ENCODE peak calls at places on chromosomes 12 and 14, in four cellular contexts. V, W, P and Y are unnamed samples. For H3K4me1, the result is how much of the 10 kb centered on the place peaks cover.

GRCh38 chr12:87801860-87802720 is 227.1 kb downstream of the C12orf50 start:
- DNase-seq in V (no peak), W (no peak), P (no peak), Y (no peak)

GRCh38 chr12:28012333-28012918 is 39.9 kb upstream of the PTHLH start:
- DNase-seq in V (no peak), W (no peak), P (no peak), Y (no peak)

GRCh38 chr12:46209914-46210834 is 58.7 kb downstream of the SLC38A1 start:
- DNase-seq in V (peak), W (peak), P (no peak), Y (no peak)

GRCh38 chr12:31011746-31012567 is 61.7 kb upstream of the DDX11 start:
- DNase-seq in V (no peak), W (no peak), P (no peak), Y (no peak)

GRCh38 chr14:54597795-54598443 is 31.0 kb downstream of the SAMD4A start:
- DNase-seq in V (no peak), W (no peak), P (no peak), Y (no peak)

GRCh38 chr12:127770123-127770522 is 496.8 kb upstream of the TMEM132C start:
- DNase-seq in V (no peak), W (no peak), P (no peak), Y (no peak)

GRCh38 chr14:23300687-23301223 is 1.9 kb downstream of the PPP1R3E start:
- DNase-seq in V (peak), W (peak), P (peak), Y (no peak)

GRCh38 chr14:36317650-36318049 is 2.8 kb downstream of the MBIP start:
- DNase-seq in V (no peak), W (no peak), P (no peak), Y (no peak)

GRCh38 chr12:713281-713875 is 39.0 kb upstream of the WNK1 start:
- DNase-seq in V (no peak), W (no peak), P (no peak), Y (peak)

GRCh38 chr12:128073937-128074336 is 193.0 kb upstream of the TMEM132C start:
- DNase-seq in V (no peak), W (no peak), P (no peak), Y (no peak)

GRCh38 chr12:71130670-71131069 is 27.1 kb downstream of the TSPAN8 start:
- DNase-seq in V (no peak), W (no peak), P (no peak), Y (no peak)

GRCh38 chr12:124567673-124568373 is 411 bp upstream of the NCOR2 start:
- DNase-seq in V (peak), W (peak), P (peak), Y (no peak)

GRCh38 chr12:73390256-73390655 is 1118.1 kb downstream of the TRHDE start:
- DNase-seq in V (no peak), W (no peak), P (no peak), Y (no peak)

GRCh38 chr14:49971156-49972141 is 78.6 kb downstream of the ARF6 start:
- DNase-seq in V (no peak), W (no peak), P (peak), Y (no peak)

GRCh38 chr14:81169711-81170103 is 51.1 kb downstream of the GTF2A1 start:
- DNase-seq in V (peak), W (peak), P (peak), Y (no peak)

GRCh38 chr12:69117566-69118266 is 121.7 kb upstream of the CPSF6 start:
- DNase-seq in V (no peak), W (no peak), P (no peak), Y (no peak)

GRCh38 chr14:106879241-106879640 is 1352.9 kb downstream of the TMEM121 start:
- DNase-seq in V (no peak), W (no peak), P (peak), Y (no peak)

GRCh38 chr12:123006977-123007376 is 26.5 kb downstream of the ARL6IP4 start:
- DNase-seq in V (no peak), W (no peak), P (no peak), Y (no peak)

GRCh38 chr14:101854366-101854765 is 92.9 kb downstream of the PPP2R5C start:
- DNase-seq in V (no peak), W (no peak), P (no peak), Y (no peak)

GRCh38 chr14:39704581-39704980 is 272.3 kb upstream of the FBXO33 start:
- DNase-seq in V (no peak), W (no peak), P (no peak), Y (no peak)

GRCh38 chr12:25089738-25090137 is 105.2 kb downstream of the DNAI7 start:
- DNase-seq in V (no peak), W (no peak), P (no peak), Y (no peak)

GRCh38 chr12:3075315-3075714 is 1.9 kb upstream of the TSPAN9 start:
- DNase-seq in V (no peak), W (no peak), P (no peak), Y (no peak)

GRCh38 chr12:70078161-70078560 is 165.1 kb upstream of the CNOT2 start:
- DNase-seq in V (no peak), W (no peak), P (no peak), Y (no peak)

GRCh38 chr12:110015132-110015531 is 15.9 kb downstream of the ANKRD13A start:
- DNase-seq in V (no peak), W (no peak), P (no peak), Y (no peak)

DNA sequence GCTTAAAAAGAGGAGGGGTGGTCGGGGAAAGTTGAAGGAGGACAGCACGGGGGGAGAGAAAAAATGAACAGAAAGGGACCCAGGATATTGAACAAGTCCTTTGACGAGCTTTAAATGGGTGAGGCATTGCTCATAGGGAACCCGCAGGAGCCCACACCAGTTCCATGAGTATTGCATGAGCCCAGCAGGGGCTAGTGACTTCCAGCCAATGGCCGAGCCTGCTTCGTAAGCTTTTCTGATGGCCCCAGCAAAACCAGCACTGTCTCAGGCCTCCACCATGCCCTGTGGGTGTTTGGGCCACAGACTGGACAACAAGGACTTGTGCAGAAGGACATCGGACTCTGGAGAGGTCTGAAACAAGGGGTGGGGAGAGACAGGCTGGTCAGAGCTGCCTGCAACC is 109.5 kb downstream of the ZFP36L1 start:
- DNase-seq in V (no peak), W (no peak), P (no peak), Y (no peak)
- H3K4me1 ChIP-seq in V (under half), W (half or more), P (under half), Y (under half)

GRCh38 chr14:75448209-75448608 is 20.4 kb downstream of the JDP2 start:
- DNase-seq in V (no peak), W (no peak), P (no peak), Y (no peak)
- H3K4me1 ChIP-seq in V (half or more), W (half or more), P (under half), Y (under half)

DNA sequence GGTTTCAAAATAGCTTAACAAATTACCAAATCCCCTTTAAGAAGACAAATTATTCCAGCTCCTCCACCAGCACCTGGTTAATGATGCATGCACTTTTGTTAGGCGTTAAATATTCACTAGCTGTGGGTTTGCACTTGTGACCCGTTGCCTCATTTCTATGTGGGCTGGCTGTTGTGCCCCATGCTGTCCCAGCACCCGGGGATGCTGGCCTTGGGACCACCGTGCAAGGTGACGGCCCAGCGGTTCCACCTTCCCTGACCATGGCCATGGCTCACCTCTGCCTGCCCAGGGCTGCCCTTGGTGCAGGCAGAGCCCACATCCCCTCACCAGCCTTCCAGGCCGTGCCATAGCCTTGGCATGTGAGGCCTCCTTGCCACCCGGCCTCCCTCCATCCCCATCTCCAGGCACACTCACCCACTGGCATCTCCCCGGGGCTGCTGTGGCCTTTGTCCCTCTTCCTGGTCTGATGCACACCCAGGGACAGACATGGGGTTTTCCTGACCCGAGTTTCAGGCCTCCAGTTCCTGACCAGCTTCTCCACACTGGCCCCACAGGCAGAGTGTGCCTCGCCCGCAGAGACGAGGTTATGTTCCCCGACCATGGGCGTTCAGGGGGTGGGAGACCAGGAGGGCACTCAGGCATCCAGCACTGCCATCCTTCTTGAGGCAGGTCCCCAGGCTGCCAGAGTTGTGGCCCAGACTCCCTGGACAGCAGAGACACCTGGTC is 20.4 kb upstream of the C14orf180 start:
- DNase-seq in V (peak), W (peak), P (no peak), Y (no peak)
- H3K4me1 ChIP-seq in V (under half), W (under half), P (under half), Y (under half)

GRCh38 chr14:69612759-69613145 is 1.4 kb downstream of the SUSD6 start:
- DNase-seq in V (no peak), W (no peak), P (no peak), Y (no peak)
- H3K4me1 ChIP-seq in V (half or more), W (half or more), P (under half), Y (under half)

GRCh38 chr14:73242274-73242960 is 5.1 kb downstream of the PAPLN start:
- DNase-seq in V (no peak), W (no peak), P (no peak), Y (no peak)
- H3K4me1 ChIP-seq in V (under half), W (half or more), P (under half), Y (under half)

DNA sequence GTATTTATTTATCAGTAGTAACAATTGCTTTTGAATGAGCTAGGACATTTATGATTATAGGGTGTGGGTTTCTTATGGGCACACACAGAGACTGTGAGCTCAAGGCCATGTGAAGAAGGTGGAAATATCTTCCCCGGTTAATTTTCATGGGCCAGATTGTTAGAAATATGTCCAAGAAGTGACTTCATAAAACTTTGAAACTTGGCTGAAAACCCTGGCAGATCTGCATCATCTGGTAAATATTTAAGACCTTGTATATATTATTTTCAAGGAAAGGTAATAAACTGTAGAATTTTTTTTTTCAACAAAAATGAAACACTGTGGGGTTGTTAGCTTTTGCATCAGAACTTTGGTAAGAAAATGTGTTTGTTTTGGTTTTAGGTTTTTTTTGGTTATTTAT is 53.5 kb upstream of the RNU6-8 start:
- DNase-seq in V (no peak), W (no peak), P (no peak), Y (no peak)
- H3K4me1 ChIP-seq in V (under half), W (under half), P (under half), Y (under half)

GRCh38 chr12:57548488-57548887 is 1.4 kb upstream of the KIF5A start:
- DNase-seq in V (no peak), W (no peak), P (no peak), Y (no peak)

GRCh38 chr12:57549203-57549908 is 488 bp upstream of the KIF5A start:
- DNase-seq in V (no peak), W (no peak), P (no peak), Y (no peak)

GRCh38 chr12:57546438-57547365 is at the start of gene DCTN2:
- DNase-seq in V (peak), W (peak), P (peak), Y (peak)

GRCh38 chr12:57545809-57546437 is 1.1 kb downstream of the DCTN2 start:
- DNase-seq in V (no peak), W (no peak), P (no peak), Y (no peak)

DNA sequence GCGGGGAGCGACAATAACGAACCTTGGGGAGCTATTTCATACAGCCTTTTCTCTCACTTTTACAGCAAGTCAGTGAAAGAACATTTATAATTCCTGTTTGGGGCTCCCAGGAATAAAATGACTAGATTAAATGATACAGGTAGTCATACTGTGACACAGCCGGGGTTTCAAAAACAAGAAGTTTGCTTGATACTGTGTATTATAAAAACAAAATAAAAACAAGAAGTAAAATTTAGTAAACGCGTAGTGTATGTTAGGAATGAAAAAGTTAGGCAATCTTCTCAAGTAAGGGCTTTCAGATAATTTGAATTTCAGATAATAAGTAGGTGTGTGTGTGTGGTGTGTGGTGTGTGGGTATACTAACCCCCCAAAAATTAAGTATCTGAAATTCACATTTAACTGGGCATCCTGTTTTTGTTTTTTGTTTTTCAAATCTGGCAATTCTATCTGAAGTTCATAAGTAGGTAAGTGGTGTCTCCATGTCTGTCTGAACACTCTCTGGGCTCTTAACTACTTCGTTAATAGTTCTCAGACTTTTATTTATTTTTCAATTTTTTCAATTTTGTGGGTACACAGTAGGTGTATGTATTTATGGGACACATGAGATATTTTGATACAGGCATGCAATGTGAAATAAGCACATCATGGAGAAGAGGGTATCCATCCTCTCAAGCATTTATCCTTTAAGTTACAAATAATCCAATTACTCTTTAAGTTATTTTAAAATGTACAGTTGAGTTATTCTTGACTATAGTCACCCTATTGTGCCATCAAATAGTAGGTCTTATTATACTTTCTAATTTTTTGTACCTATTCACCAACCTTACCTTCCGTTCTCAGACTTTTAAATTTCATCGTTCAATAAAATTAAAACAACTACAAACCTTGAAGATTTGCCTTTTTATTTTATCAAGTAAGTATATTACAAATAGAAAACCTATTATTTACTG is 649 bp upstream of the DCTN2 start:
- DNase-seq in V (no peak), W (no peak), P (no peak), Y (no peak)
- H3K4me1 ChIP-seq in V (under half), W (under half), P (under half), Y (under half)